ENCODE peak calls at places on chromosomes 11 and 22, in six cellular contexts. M is CD8-positive, alpha-beta T cell; L is neural crest cell; N is GM12878; G is GM06990; P is sigmoid colon. H is an unnamed sample.

GRCh38 chr22:44131989-44132685 is 48.6 kb upstream of the PARVG start:
- DNase-seq in P (peak), L (no peak), M (no peak), N (no peak), G (no peak), H (no peak)

GRCh38 chr11:35491231-35491871 is 34.1 kb downstream of the PAMR1 start:
- DNase-seq in G (no peak), P (no peak), M (no peak), N (no peak), L (no peak), H (no peak)

GRCh38 chr11:115912484-115912945 is 408.3 kb upstream of the CADM1 start:
- DNase-seq in M (no peak), G (peak), N (no peak), L (no peak), P (no peak), H (no peak)

GRCh38 chr11:44226945-44227344 is 83.0 kb downstream of the ALX4 start:
- DNase-seq in N (no peak), G (no peak), P (no peak), L (no peak), M (no peak), H (no peak)

GRCh38 chr22:42288791-42289190 is 18.3 kb upstream of the TCF20 start:
- DNase-seq in N (no peak), G (no peak), L (no peak), P (no peak), M (no peak), H (no peak)

GRCh38 chr22:28441720-28442263 is 237.8 kb downstream of the TTC28 start:
- DNase-seq in P (no peak), L (no peak), G (no peak), M (no peak), N (no peak), H (no peak)

GRCh38 chr11:67303132-67303988 is at the start of gene SSH3:
- DNase-seq in M (peak), L (no peak), P (peak), G (no peak), N (no peak), H (peak)

GRCh38 chr11:61609000-61609969 is 28.4 kb upstream of the SYT7 start:
- DNase-seq in M (no peak), P (no peak), G (no peak), L (no peak), N (no peak), H (no peak)

GRCh38 chr11:22779850-22780249 is 49.8 kb downstream of the SVIP start:
- DNase-seq in L (no peak), N (no peak), M (no peak), P (no peak), G (no peak), H (no peak)

GRCh38 chr11:22780914-22781593 is 48.5 kb downstream of the SVIP start:
- DNase-seq in N (no peak), M (no peak), P (no peak), L (no peak), G (no peak), H (no peak)

GRCh38 chr11:22775248-22775647 is 54.4 kb downstream of the SVIP start:
- DNase-seq in P (no peak), N (no peak), L (no peak), M (no peak), G (no peak), H (no peak)

GRCh38 chr11:22774716-22775115 is 54.9 kb downstream of the SVIP start:
- DNase-seq in P (no peak), N (no peak), M (no peak), G (no peak), L (no peak), H (no peak)

DNA sequence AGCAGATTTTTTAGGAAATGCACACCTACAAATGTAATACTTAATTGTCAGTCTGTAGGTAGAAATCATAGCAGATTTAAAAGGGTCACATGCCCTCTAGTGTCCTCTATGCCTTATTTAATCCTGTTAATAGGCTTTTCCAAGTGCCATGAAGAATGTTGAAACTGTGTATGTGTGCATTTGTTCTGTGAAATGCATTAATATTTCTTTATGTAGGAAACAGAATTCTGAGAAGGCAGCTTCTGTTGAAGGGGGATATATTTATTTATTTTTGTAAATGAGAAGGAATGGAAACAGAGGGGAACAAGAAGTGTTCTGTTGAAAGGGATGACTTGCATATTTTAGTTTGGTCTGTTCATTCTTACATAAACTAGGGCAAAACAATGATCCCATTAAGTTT is 51.0 kb downstream of the SVIP start:
- DNase-seq in N (no peak), G (no peak), M (no peak), P (no peak), L (no peak), H (no peak)
- TF ChIP-seq CTCF in N (peak), G (no peak), M (no peak), P (no peak), L (peak), H (peak)

GRCh38 chr11:3834349-3835099 is 6.2 kb downstream of the RHOG start:
- DNase-seq in P (no peak), N (no peak), L (no peak), M (no peak), G (no peak), H (no peak)

GRCh38 chr11:3833461-3833860 is 7.3 kb downstream of the RHOG start:
- DNase-seq in L (no peak), M (no peak), G (no peak), P (no peak), N (no peak), H (no peak)

GRCh38 chr11:3831378-3832239 is 9.2 kb downstream of the RHOG start:
- DNase-seq in P (no peak), M (no peak), N (no peak), G (no peak), L (no peak), H (no peak)

GRCh38 chr11:3830741-3831140 is 10.0 kb downstream of the RHOG start:
- DNase-seq in M (no peak), P (no peak), N (no peak), L (no peak), G (no peak), H (no peak)

GRCh38 chr11:3832816-3833215 is 7.9 kb downstream of the RHOG start:
- DNase-seq in M (no peak), N (no peak), P (no peak), L (no peak), G (no peak), H (no peak)
- TF ChIP-seq CTCF in M (no peak), N (no peak), P (no peak), L (no peak), G (no peak), H (no peak)

DNA sequence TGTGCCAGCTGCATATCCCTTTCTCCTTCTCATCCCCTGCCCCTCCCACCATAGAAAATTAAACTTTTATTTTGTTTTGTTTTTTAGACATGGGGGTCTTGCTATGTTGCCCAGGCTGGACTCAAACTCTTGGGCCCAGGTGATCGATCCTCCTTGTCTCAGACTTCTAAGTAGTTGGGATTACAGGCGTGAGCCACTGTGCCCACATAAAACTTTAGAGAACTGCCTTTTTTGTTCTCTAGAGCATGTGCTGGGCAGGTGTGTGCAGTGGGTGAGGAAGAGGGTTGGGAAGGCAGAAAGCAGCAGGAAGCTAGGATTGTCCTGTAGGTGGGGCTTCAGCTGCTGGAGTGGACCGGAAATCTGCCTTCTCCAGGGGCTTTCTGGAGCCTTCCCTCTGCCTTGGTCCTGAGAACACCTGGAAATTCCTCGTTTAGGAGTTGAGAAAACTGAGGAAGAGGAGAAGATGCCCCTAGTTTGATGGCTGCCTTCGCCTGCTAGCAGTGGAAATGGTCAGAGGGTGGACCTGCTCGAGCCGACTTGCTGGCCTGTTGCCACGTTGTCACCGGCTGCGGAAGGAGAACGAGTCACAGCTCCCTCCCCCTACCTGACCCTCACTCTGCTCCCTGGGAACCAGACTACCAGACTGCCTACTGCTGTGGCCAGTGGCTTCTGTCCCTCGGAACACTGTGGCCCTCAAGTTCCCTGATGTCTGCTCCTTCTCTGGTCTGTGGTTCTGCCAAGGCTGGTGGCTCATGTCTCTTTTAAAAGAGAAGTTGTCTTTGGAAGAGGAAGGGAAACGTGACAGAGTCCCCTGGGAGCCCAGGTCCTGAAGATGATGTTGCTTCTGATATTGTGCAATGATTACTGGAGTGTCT is 4.0 kb downstream of the ST14 start:
- DNase-seq in P (no peak), L (no peak), G (no peak), N (no peak), M (no peak), H (no peak)
- TF ChIP-seq CTCF in P (no peak), L (no peak), G (no peak), N (no peak), M (no peak), H (no peak)

GRCh38 chr22:50274311-50274710 is 4.1 kb upstream of the MAPK11 start:
- DNase-seq in L (no peak), M (peak), N (no peak), G (no peak), P (no peak), H (no peak)
- TF ChIP-seq CTCF in L (peak), M (peak), N (peak), G (peak), P (no peak), H (peak)

GRCh38 chr22:49549851-49550430 is 277.7 kb downstream of the BRD1 start:
- DNase-seq in G (no peak), P (no peak), N (no peak), L (no peak), M (no peak), H (no peak)

GRCh38 chr22:49549256-49549655 is 278.4 kb downstream of the BRD1 start:
- DNase-seq in L (no peak), P (peak), M (no peak), N (no peak), G (no peak), H (no peak)

GRCh38 chr22:49551897-49552659 is 275.6 kb downstream of the BRD1 start:
- DNase-seq in G (no peak), N (no peak), P (peak), L (no peak), M (no peak), H (no peak)

GRCh38 chr22:49551446-49551845 is 276.2 kb downstream of the BRD1 start:
- DNase-seq in N (no peak), G (no peak), P (no peak), L (no peak), M (no peak), H (no peak)

DNA sequence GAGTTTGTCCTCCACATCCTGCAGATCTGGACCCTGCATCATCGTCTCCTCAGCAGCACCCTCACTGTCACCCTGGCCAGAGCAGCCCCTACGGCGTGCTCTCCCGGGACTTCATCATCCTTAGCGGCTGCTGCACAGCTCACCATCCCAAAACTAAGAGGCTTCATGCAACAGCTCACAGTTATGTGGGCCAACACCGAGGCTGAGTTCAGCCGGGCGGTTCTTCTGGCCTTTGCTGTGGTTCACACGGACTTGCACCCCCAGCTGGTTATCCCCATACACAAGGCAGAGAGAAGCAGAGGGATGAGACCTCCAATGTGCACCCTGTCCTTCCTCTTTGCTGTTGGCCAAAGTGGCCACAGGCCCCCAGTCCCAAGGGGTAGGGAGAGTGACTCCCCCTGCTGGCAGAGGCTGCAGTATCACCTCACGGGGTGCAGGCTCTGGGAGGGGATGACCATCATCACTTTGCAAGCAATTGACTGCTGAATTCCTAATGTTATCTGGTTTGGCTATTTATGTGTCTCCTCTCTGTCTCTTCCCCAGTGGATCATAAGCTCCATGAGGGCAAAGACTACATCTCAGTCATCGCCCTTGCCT is 276.8 kb downstream of the BRD1 start:
- DNase-seq in N (no peak), P (peak), L (no peak), G (no peak), M (no peak), H (no peak)
- TF ChIP-seq CTCF in N (no peak), P (no peak), L (no peak), G (peak), M (no peak), H (no peak)

GRCh38 chr11:46278387-46279173 is 1.1 kb downstream of the CREB3L1 start:
- DNase-seq in M (peak), P (peak), L (peak), N (no peak), G (no peak), H (peak)
- TF ChIP-seq CTCF in M (no peak), P (peak), L (peak), N (peak), G (peak), H (peak)

DNA sequence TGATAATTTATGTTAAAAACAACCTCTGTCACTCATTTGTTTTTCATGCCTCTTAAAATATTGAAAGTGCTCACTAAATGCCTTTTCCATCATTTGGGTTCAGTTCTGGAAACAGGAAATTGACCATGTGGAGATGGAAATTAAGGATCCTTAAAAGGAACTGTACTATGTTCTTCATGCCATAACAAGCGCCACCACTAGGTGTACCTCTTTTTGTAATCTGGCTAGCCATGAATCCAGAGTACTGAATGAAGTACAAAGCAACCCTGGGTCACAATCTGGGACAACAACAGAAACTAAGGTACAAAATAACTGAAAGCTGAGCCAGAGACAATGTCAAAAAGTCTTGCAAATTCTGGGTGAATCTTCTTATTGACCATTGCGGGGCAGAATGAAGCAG is 559.1 kb downstream of the FAM181B start:
- DNase-seq in N (no peak), P (no peak), G (no peak), M (no peak), L (no peak), H (no peak)
- TF ChIP-seq CTCF in N (peak), P (no peak), G (peak), M (no peak), L (peak), H (peak)

DNA sequence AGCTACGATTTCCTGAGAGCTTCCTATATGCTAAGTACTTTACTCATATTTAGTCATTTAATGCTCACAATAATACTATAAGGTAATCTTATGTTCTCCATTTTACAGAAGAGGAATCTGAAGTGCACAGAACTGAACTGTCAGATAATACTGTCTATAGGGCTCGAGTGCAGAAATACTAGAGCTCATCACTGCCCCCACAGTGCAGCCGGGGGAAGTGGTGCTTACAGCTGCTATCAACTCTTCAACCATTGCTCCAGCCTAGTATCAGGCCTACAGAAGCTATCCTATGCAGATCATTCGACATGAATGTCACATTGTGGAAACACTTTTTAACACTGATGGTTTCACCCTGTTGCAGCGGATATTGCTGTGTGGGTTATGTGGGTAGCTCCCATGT is 929.9 kb downstream of the NTM start:
- DNase-seq in G (no peak), P (no peak), M (no peak), N (no peak), L (no peak), H (no peak)
- TF ChIP-seq CTCF in G (peak), P (no peak), M (no peak), N (peak), L (peak), H (peak)

DNA sequence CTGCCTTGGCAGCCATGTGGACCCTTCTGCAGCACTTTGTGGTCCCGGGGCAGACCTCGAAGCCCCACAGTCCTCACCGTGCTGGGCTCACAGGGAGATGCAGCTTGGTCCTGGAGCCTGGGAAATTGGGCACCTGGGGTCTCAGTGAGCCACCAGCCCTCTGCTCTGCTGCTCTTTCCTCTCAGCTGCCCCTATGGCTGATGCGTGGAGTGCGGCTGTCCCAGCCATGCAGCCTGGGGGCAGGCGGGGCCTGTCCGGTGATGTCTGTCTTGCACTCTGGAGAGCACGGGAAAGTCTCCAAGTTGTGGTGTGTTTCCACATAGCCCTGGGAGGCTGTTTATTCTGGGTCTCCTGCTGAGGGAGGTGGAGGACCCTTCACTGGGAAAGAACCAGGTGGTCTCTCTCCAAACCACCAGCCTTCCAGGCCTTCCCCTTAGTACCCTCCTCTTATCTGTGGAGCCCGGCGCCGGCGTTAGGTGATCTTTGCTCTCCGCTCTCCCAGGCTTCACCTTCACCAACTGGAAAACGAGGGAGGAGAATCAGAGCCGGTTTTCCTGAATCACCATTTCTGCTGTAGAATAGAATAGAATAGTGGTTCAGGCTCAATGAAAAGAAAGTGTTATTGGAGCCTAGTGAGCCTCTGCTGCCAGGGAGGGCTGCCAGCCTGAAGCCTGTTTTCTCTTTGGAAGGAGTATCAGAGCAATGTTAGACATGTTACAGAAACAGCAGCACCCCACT is 41.2 kb upstream of the GRAMD4 start:
- DNase-seq in P (peak), L (no peak), G (no peak), N (no peak), M (no peak), H (no peak)
- TF ChIP-seq CTCF in P (no peak), L (no peak), G (no peak), N (no peak), M (no peak), H (no peak)

H was measured in progenitor cell of endocrine pancreas.